ENCODE peak calls at places on chromosomes 3 and 15, in seven cellular contexts. L, K, P, E, Z, S and I are unnamed samples.

GRCh38 chr15:35740761-35741160 is 194.8 kb upstream of the DPH6 start:
- DNase-seq in E (no peak), P (no peak), S (peak; percentile 89), K (no peak), Z (no peak), L (no peak), I (no peak)

GRCh38 chr3:191783039-191783438 is 322.1 kb downstream of the PYDC2 start:
- DNase-seq in E (no peak), P (no peak), Z (no peak), L (no peak), S (no peak), K (no peak), I (no peak)

GRCh38 chr3:8608791-8609171 is 35.8 kb downstream of the SSUH2 start:
- DNase-seq in S (no peak), E (no peak), L (no peak), P (no peak), K (no peak), Z (no peak), I (peak; percentile 13)

GRCh38 chr15:88769161-88769971 is 33.9 kb upstream of the ACAN start:
- DNase-seq in E (no peak), K (no peak), L (no peak), Z (peak; percentile 67), S (peak; percentile 5), P (no peak), I (no peak)

GRCh38 chr3:66303556-66303955 is 82.8 kb downstream of the SLC25A26 start:
- DNase-seq in P (no peak), Z (no peak), E (no peak), K (no peak), L (no peak), S (no peak), I (no peak)

GRCh38 chr3:67414740-67415139 is 239.7 kb downstream of the SUCLG2 start:
- DNase-seq in S (no peak), K (no peak), Z (no peak), E (no peak), P (no peak), L (peak; percentile 39), I (no peak)

GRCh38 chr15:90807687-90808086 is 60.7 kb upstream of the FURIN start:
- DNase-seq in L (no peak), P (no peak), Z (no peak), E (no peak), S (no peak), K (no peak), I (no peak)

GRCh38 chr15:73142802-73143762 is 90.8 kb downstream of the NEO1 start:
- DNase-seq in S (no peak), K (no peak), Z (no peak), E (no peak), L (no peak), P (no peak), I (peak; percentile 3)

GRCh38 chr3:12193485-12194165 is 34.9 kb upstream of the TIMP4 start:
- DNase-seq in L (peak; percentile 80), E (no peak), Z (no peak), S (peak; percentile 100), K (no peak), P (no peak), I (peak; percentile 87)

GRCh38 chr3:54873059-54873695 is 54.7 kb downstream of the LRTM1 start:
- DNase-seq in P (no peak), Z (no peak), K (no peak), E (no peak), L (no peak), S (peak; percentile 27), I (no peak)

GRCh38 chr15:31344824-31345605 is 18.4 kb downstream of the KLF13 start:
- DNase-seq in S (no peak), L (peak; percentile 36), Z (no peak), P (peak; percentile 87), K (peak; percentile 76), E (no peak), I (peak; percentile 76)

GRCh38 chr3:102979682-102980378 is 545.0 kb downstream of the ZPLD1 start:
- DNase-seq in K (no peak), Z (no peak), L (peak; percentile 64), S (peak; percentile 84), P (peak; percentile 79), E (peak; percentile 72), I (no peak)

GRCh38 chr3:15325228-15325627 is 7.2 kb downstream of the SH3BP5 start:
- DNase-seq in P (no peak), S (peak; percentile 85), K (no peak), L (no peak), E (peak; percentile 61), Z (peak; percentile 79), I (no peak)

GRCh38 chr15:69451951-69452701 is 492 bp upstream of the RPLP1 start:
- DNase-seq in K (no peak), P (peak; percentile 57), E (no peak), Z (peak; percentile 32), S (peak; percentile 56), L (peak; percentile 55), I (peak; percentile 65)

GRCh38 chr3:16319723-16320122 is 54.7 kb downstream of the OXNAD1 start:
- DNase-seq in E (no peak), S (no peak), K (no peak), L (no peak), P (no peak), Z (no peak), I (no peak)

GRCh38 chr3:17372811-17373210 is 369.6 kb downstream of the TBC1D5 start:
- DNase-seq in L (no peak), P (no peak), S (peak; percentile 48), Z (no peak), E (no peak), K (no peak), I (no peak)

GRCh38 chr3:112667599-112667998 is 26.7 kb upstream of the CCDC80 start:
- DNase-seq in K (no peak), E (no peak), Z (no peak), S (no peak), P (no peak), L (no peak), I (no peak)

GRCh38 chr3:107208796-107209195 is 168.4 kb upstream of the CCDC54 start:
- DNase-seq in P (no peak), L (no peak), E (no peak), S (peak; percentile 51), K (no peak), Z (no peak), I (no peak)

GRCh38 chr3:59607628-59608027 is 557.8 kb upstream of the CFAP20DC start:
- DNase-seq in P (no peak), S (peak; percentile 16), Z (no peak), K (no peak), L (no peak), E (no peak), I (no peak)

DNA sequence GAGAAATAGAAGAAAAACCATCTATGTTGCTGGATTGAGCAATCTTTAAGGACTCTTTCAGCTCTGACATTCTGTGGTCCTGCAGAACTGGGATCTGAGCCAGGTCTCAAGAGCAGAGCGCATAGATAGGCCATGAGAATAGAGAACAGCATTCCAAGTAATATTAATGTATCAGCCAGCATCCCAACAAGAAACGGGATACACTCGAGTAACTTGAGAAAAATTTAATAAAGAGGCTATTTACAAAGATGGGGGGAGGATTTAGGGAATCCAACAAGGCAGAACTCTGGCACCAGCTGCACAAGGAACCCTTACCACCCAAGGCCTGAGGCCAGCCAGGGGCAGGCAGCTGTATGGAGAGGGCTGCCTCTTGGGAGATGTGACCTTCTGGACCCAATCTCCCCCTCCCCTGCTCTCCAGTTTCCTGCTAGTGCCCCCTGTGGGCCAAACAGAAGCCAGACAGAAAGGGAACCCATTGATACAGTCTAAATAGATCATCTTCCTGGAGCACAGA is 8.2 kb downstream of the TMOD2 start:
- DNase-seq in K (peak; percentile 67), P (no peak), S (peak; percentile 97), L (peak; percentile 76), Z (peak; percentile 27), E (peak; percentile 44), I (peak; percentile 33)
- TF ChIP-seq CTCF in K (no peak), P (no peak), S (peak; percentile 7), L (no peak), Z (peak; percentile 36), E (no peak), I (peak; percentile 50)

DNA sequence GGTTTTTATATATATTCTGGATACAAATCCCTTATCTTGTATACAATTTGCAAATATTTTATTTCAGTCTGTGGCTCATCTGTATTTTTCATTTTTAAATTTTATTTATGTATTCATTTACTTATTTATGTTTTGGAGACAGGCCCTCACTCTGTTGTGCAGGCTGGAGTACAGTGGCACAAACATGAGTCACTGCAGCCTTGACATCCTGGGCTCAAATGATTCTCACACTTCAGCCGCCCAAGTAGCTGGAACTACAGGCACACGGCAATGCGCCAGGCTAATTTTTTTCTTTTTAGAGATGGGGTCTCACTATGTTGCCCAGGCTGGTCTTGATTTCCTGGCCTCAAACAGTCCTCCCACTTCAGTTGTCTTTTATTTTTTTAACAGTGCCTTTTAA is 50.6 kb downstream of the PFN2 start:
- DNase-seq in P (no peak), E (no peak), K (no peak), L (no peak), S (no peak), Z (no peak), I (no peak)
- H3K4me3 ChIP-seq in P (no peak overlapping the region), E (no peak overlapping the region), K (no peak overlapping the region), L (no peak overlapping the region), S (no peak overlapping the region), Z (no peak overlapping the region), I (no peak overlapping the region)

GRCh38 chr3:11161666-11162065 is 7.4 kb downstream of the HRH1 start:
- DNase-seq in Z (no peak), P (no peak), E (no peak), S (no peak), K (no peak), L (no peak), I (no peak)
- TF ChIP-seq CTCF in Z (peak; percentile 20), P (no peak), E (no peak), S (no peak), K (no peak), L (no peak), I (no peak)

GRCh38 chr15:47715856-47716445 is 1.4 kb upstream of the SEMA6D start:
- DNase-seq in L (no peak), K (no peak), P (peak; percentile 45), Z (peak; percentile 53), S (peak; percentile 47), E (peak; percentile 71), I (no peak)
- H3K4me3 ChIP-seq in L (no peak overlapping the region), K (no peak overlapping the region), P (peak overlapping the region; percentile 74), Z (peak overlapping the region; percentile 82), S (peak overlapping the region; percentile 95), E (no peak overlapping the region), I (no peak overlapping the region)

GRCh38 chr3:46558184-46559029 is 7.7 kb downstream of the LRRC2 start:
- DNase-seq in K (peak; percentile 91), Z (peak; percentile 84), E (peak; percentile 84), P (peak; percentile 91), S (peak; percentile 60), L (peak; percentile 84), I (peak; percentile 87)
- TF ChIP-seq CTCF in K (peak; percentile 59), Z (peak; percentile 55), E (no peak), P (peak; percentile 66), S (peak; percentile 55), L (peak; percentile 44), I (peak; percentile 87)